ENCODE peak calls at places on chromosomes 11 and 22, in five cellular contexts. M is GM23248, O is neural progenitor cell, Q is tibial nerve, P is cardiac muscle cell. R is an unnamed sample. For H3K36me3 and H3K4me1, the result is how much of the 10 kb centered on the place peaks cover.

GRCh38 chr11:67295846-67296245 is 6.7 kb downstream of the ANKRD13D start:
- DNase-seq in P (no peak), Q (no peak), O (no peak), M (peak), R (no peak)

GRCh38 chr22:27993774-27994350 is 74.8 kb upstream of the PITPNB start:
- DNase-seq in P (no peak), Q (no peak), O (no peak), M (no peak), R (no peak)

GRCh38 chr22:48494968-48495750 is 1332.5 kb downstream of the BRD1 start:
- DNase-seq in P (no peak), Q (no peak), M (no peak), O (no peak), R (no peak)

GRCh38 chr11:132962026-132962425 is 570.3 kb downstream of the OPCML start:
- DNase-seq in Q (no peak), O (no peak), P (peak), M (peak), R (no peak)

GRCh38 chr11:132423266-132423665 is 1052.9 kb downstream of the NTM start:
- DNase-seq in Q (no peak), O (no peak), M (no peak), P (no peak), R (no peak)

GRCh38 chr11:27420722-27421572 is 51.6 kb downstream of the LGR4 start:
- DNase-seq in Q (no peak), M (no peak), P (peak), O (no peak), R (no peak)

GRCh38 chr11:117517097-117517496 is 189.4 kb downstream of the CEP164 start:
- DNase-seq in M (no peak), Q (no peak), P (no peak), O (no peak), R (no peak)

GRCh38 chr11:60777572-60777971 is 7.6 kb upstream of the MS4A10 start:
- DNase-seq in Q (no peak), P (peak), O (no peak), M (peak), R (no peak)

GRCh38 chr11:76756341-76756771 is 26.8 kb upstream of the TSKU start:
- DNase-seq in M (no peak), O (no peak), P (no peak), Q (no peak), R (no peak)

GRCh38 chr22:21754523-21755128 is 19.0 kb upstream of the YPEL1 start:
- DNase-seq in Q (no peak), O (no peak), M (peak), P (peak), R (peak)

GRCh38 chr22:42270178-42270511 is 308 bp downstream of the TCF20 start:
- DNase-seq in M (no peak), Q (no peak), O (no peak), P (no peak), R (no peak)

GRCh38 chr11:57379732-57380131 is 1.2 kb downstream of the PRG3 start:
- DNase-seq in Q (no peak), O (peak), M (peak), P (peak), R (no peak)

GRCh38 chr11:125938418-125938817 is 7.4 kb upstream of the VSIG10L2 start:
- DNase-seq in O (no peak), Q (no peak), M (no peak), P (no peak), R (no peak)

GRCh38 chr11:73248526-73249185 is 23.5 kb upstream of the P2RY6 start:
- DNase-seq in P (no peak), O (no peak), M (no peak), Q (no peak), R (no peak)

GRCh38 chr11:112280268-112281126 is 19.8 kb upstream of the PLET1 start:
- DNase-seq in O (peak), P (peak), M (peak), Q (peak), R (peak)

GRCh38 chr11:69443138-69443967 is 38.1 kb upstream of the LINC01488 start:
- DNase-seq in O (peak), P (peak), M (peak), Q (peak), R (peak)

GRCh38 chr11:120182790-120183491 is 27.9 kb upstream of the OAF start:
- DNase-seq in Q (peak), M (peak), P (no peak), O (no peak), R (peak)

GRCh38 chr11:76763573-76764348 is 19.4 kb upstream of the TSKU start:
- DNase-seq in Q (no peak), M (peak), O (no peak), P (peak), R (peak)

GRCh38 chr11:12263141-12263693 is 114.2 kb upstream of the PARVA start:
- DNase-seq in O (no peak), M (no peak), Q (no peak), P (peak), R (no peak)

GRCh38 chr22:27546157-27546556 is 255.4 kb downstream of the MN1 start:
- DNase-seq in P (no peak), Q (no peak), O (no peak), M (no peak), R (no peak)

GRCh38 chr11:12963789-12964536 is 45.2 kb upstream of the RASSF10 start:
- DNase-seq in Q (peak), P (peak), O (peak), M (peak), R (peak)

GRCh38 chr22:20430641-20431519 is 6.7 kb downstream of the SCARF2 start:
- DNase-seq in P (no peak), O (peak), Q (no peak), M (peak), R (no peak)

GRCh38 chr22:30325065-30325720 is 1.5 kb downstream of the TBC1D10A start:
- DNase-seq in Q (peak), P (peak), O (peak), M (peak), R (peak)

GRCh38 chr11:32334822-32335221 is 100.5 kb downstream of the WT1 start:
- DNase-seq in M (peak), P (no peak), Q (no peak), O (peak), R (no peak)

GRCh38 chr11:114893329-114893728 is 215.0 kb downstream of the NXPE2 start:
- DNase-seq in P (no peak), O (no peak), M (no peak), Q (no peak), R (no peak)

GRCh38 chr11:6354651-6355485 is 34.6 kb upstream of the CAVIN3 start:
- DNase-seq in O (no peak), P (no peak), M (no peak), Q (no peak), R (no peak)

GRCh38 chr11:77865805-77866204 is 44.9 kb downstream of the AAMDC start:
- DNase-seq in O (no peak), M (peak), P (peak), Q (no peak), R (no peak)

GRCh38 chr11:97361812-97362378 is 972.1 kb downstream of the JRKL start:
- DNase-seq in P (peak), O (no peak), M (no peak), Q (no peak), R (no peak)

GRCh38 chr11:106714179-106714578 is 304.1 kb downstream of the GUCY1A2 start:
- DNase-seq in M (no peak), P (peak), O (no peak), Q (no peak), R (no peak)

GRCh38 chr11:66707486-66707885 is 21.5 kb downstream of the SPTBN2 start:
- DNase-seq in M (no peak), O (no peak), Q (no peak), P (no peak), R (no peak)

GRCh38 chr11:75031224-75031753 is 42.6 kb downstream of the NEU3 start:
- DNase-seq in O (no peak), Q (no peak), P (peak), M (peak), R (no peak)

GRCh38 chr22:41939981-41940852 is 6.7 kb downstream of the CENPM start:
- DNase-seq in Q (no peak), P (no peak), M (no peak), O (no peak), R (no peak)

GRCh38 chr11:68546555-68546954 is 86.0 kb downstream of the PPP6R3 start:
- DNase-seq in O (no peak), P (no peak), Q (no peak), M (peak), R (no peak)

GRCh38 chr11:134835561-134835960 is 423.5 kb upstream of the B3GAT1 start:
- DNase-seq in O (no peak), P (no peak), M (no peak), Q (no peak), R (no peak)

GRCh38 chr22:30167327-30167726 is 79.2 kb downstream of the LIF start:
- DNase-seq in Q (no peak), O (no peak), P (no peak), M (no peak), R (no peak)

GRCh38 chr11:67646535-67647336 is 3.8 kb downstream of the ACY3 start:
- DNase-seq in Q (no peak), O (no peak), M (no peak), P (no peak), R (no peak)

GRCh38 chr22:30427871-30428270 is 2.3 kb downstream of the MTFP1 start:
- DNase-seq in O (no peak), M (peak), P (no peak), Q (no peak), R (no peak)

GRCh38 chr22:25153961-25154685 is 45.5 kb upstream of the CRYBB3 start:
- DNase-seq in O (peak), Q (peak), M (peak), P (peak), R (no peak)

GRCh38 chr11:11451501-11452005 is 98.5 kb upstream of the CSNK2A3 start:
- DNase-seq in O (no peak), M (no peak), P (peak), Q (no peak), R (no peak)

DNA sequence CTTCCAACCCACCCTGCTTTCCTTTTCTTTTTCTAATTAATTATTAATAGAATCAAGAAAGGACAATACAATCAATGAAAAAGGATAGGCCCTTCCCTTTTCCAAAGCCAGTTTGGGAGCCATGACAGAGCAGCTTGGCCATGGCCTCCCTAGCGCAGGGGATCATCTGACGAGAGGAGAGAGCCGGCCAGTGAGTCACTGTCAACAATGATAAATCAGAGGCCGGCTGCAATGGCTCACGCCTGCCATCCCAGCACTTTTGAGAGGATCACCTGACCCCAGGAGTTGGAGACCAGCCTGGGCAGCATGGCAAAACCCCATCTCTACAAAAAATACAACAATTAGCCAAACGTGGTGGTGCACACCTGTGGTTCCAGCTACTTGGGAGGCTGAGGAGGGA is 27.5 kb upstream of the KRTAP5-7 start:
- DNase-seq in M (no peak), O (no peak), P (no peak), Q (no peak), R (no peak)
- H3K36me3 ChIP-seq in M (under half), O (under half), P (under half), Q (under half), R (under half)

GRCh38 chr22:17774206-17774927 is at the start of gene BID:
- DNase-seq in M (peak), Q (no peak), P (peak), O (peak), R (peak)

GRCh38 chr22:17772963-17773605 is 1.2 kb downstream of the BID start:
- DNase-seq in O (no peak), M (peak), Q (no peak), P (peak), R (no peak)

GRCh38 chr22:17774928-17775675 is 833 bp upstream of the BID start:
- DNase-seq in O (peak), P (no peak), Q (no peak), M (no peak), R (no peak)

GRCh38 chr22:17772249-17772962 is 1.9 kb downstream of the BID start:
- DNase-seq in P (no peak), M (peak), Q (no peak), O (no peak), R (no peak)

GRCh38 chr22:17773606-17774205 is 563 bp downstream of the BID start:
- DNase-seq in O (peak), Q (no peak), M (peak), P (peak), R (no peak)
- H3K4me1 ChIP-seq in O (under half), Q (under half), M (under half), P (under half), R (under half)

GRCh38 chr11:17076517-17077239 is 789 bp downstream of the RPS13 start:
- DNase-seq in Q (no peak), P (peak), O (no peak), M (peak), R (no peak)

GRCh38 chr11:17077240-17077519 is 287 bp downstream of the RPS13 start:
- DNase-seq in P (no peak), M (peak), O (no peak), Q (no peak), R (no peak)

GRCh38 chr11:17077520-17078401 is at the start of gene RPS13:
- DNase-seq in O (peak), M (peak), Q (peak), P (peak), R (peak)

GRCh38 chr11:17073370-17074027 is 4.0 kb downstream of the RPS13 start:
- DNase-seq in M (no peak), O (no peak), Q (no peak), P (no peak), R (no peak)

GRCh38 chr11:17075506-17075905 is 2.0 kb downstream of the RPS13 start:
- DNase-seq in P (no peak), M (peak), Q (no peak), O (no peak), R (no peak)
- H3K4me3 ChIP-seq in P (no peak), M (peak), Q (no peak), O (peak), R (no peak)

GRCh38 chr22:49787861-49788260 is 39.8 kb downstream of the BRD1 start:
- DNase-seq in P (no peak), Q (no peak), O (no peak), M (no peak), R (no peak)

GRCh38 chr22:49791682-49792081 is 36.0 kb downstream of the BRD1 start:
- DNase-seq in Q (no peak), P (no peak), O (no peak), M (no peak), R (no peak)

GRCh38 chr22:49790912-49791311 is 36.8 kb downstream of the BRD1 start:
- DNase-seq in M (peak), O (no peak), P (no peak), Q (no peak), R (no peak)

GRCh38 chr22:49788492-49788891 is 39.2 kb downstream of the BRD1 start:
- DNase-seq in O (no peak), M (peak), P (peak), Q (peak), R (no peak)

GRCh38 chr22:49789289-49790141 is 38.2 kb downstream of the BRD1 start:
- DNase-seq in Q (peak), M (peak), O (no peak), P (peak), R (no peak)
- H3K36me3 ChIP-seq in Q (under half), M (under half), O (under half), P (half or more), R (under half)

GRCh38 chr11:61832758-61833157 is 4.7 kb downstream of the FADS2 start:
- DNase-seq in M (no peak), O (no peak), P (no peak), Q (no peak), R (no peak)
- H3K4me1 ChIP-seq in M (under half), O (under half), P (under half), Q (half or more), R (under half)

DNA sequence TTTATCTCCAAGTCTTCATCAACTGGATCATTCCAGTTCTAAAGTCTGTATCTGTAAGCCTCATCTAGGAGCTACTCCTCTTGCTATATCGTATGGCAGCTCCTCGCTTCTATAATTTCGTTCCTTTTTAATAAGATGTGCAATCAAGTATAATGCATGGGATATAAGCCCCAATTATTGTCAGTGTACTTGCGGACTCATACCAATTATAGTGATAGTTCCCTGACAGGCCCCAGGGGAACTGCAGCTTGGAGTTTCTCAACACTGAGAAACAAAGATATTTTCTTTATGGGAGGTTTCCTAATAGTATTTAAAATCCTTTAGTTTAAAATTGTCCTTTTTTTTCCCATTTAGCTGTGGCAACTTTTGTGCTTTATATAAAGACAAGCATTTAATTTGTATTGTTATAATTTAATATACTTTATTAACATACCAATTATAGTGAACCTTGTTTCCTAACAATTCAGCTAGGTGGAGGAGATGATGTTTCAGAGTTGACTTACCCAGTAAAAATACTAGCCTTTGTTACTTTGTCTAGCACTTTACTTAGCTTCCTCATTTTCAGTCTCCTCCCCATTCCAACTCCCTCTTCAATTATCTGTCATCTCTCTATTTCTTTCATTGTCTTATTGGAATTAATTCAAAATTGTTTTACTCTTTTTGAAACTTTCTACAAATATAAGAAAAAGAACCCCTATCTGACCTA is 25.3 kb upstream of the DDX17 start:
- DNase-seq in M (no peak), O (no peak), P (no peak), Q (no peak), R (no peak)
- H3K4me3 ChIP-seq in M (no peak), O (no peak), P (no peak), Q (no peak), R (no peak)